ENCODE peak calls at places on chromosomes 3 and 15, in seven cellular contexts. One of them, this sample, is unnamed.

GRCh38 chr15:71547066-71547465 is 263.3 kb upstream of the NR2E3 start:
- DNase-seq in GM04503: no peak
- DNase-seq in iPS-NIHi11: no peak
- DNase-seq in progenitor cell of endocrine pancreas: no peak
- DNase-seq in activated CD4-positive, alpha-beta T cell treated with anti-CD3 and anti-CD28 coated beads, Interleukin-2, amount 10 ng/mL, durations not matched to agents 24 days and 14 days: no peak
- DNase-seq in GF-D8: no peak
- DNase-seq in dorsolateral prefrontal cortex: no peak
- DNase-seq in this sample: peak; percentile 40

GRCh38 chr3:63961891-63962290 is 49.7 kb upstream of the SCAANT1 start:
- DNase-seq in GM04503: no peak
- DNase-seq in iPS-NIHi11: no peak
- DNase-seq in progenitor cell of endocrine pancreas: no peak
- DNase-seq in activated CD4-positive, alpha-beta T cell treated with anti-CD3 and anti-CD28 coated beads, Interleukin-2, amount 10 ng/mL, durations not matched to agents 24 days and 14 days: peak; percentile 71
- DNase-seq in GF-D8: peak; percentile 54
- DNase-seq in dorsolateral prefrontal cortex: no peak
- DNase-seq in this sample: peak; percentile 46

GRCh38 chr15:92958105-92958504 is 58.0 kb downstream of the CHD2 start:
- DNase-seq in GM04503: no peak
- DNase-seq in iPS-NIHi11: no peak
- DNase-seq in progenitor cell of endocrine pancreas: no peak
- DNase-seq in activated CD4-positive, alpha-beta T cell treated with anti-CD3 and anti-CD28 coated beads, Interleukin-2, amount 10 ng/mL, durations not matched to agents 24 days and 14 days: peak; percentile 69
- DNase-seq in GF-D8: no peak
- DNase-seq in dorsolateral prefrontal cortex: no peak
- DNase-seq in this sample: no peak

GRCh38 chr15:81256916-81257315 is 60.2 kb downstream of the IL16 start:
- DNase-seq in GM04503: no peak
- DNase-seq in iPS-NIHi11: no peak
- DNase-seq in progenitor cell of endocrine pancreas: no peak
- DNase-seq in activated CD4-positive, alpha-beta T cell treated with anti-CD3 and anti-CD28 coated beads, Interleukin-2, amount 10 ng/mL, durations not matched to agents 24 days and 14 days: no peak
- DNase-seq in GF-D8: peak; percentile 3
- DNase-seq in dorsolateral prefrontal cortex: no peak
- DNase-seq in this sample: no peak

GRCh38 chr3:13665582-13666226 is 116.8 kb downstream of the FBLN2 start:
- DNase-seq in GM04503: no peak
- DNase-seq in iPS-NIHi11: no peak
- DNase-seq in progenitor cell of endocrine pancreas: no peak
- DNase-seq in activated CD4-positive, alpha-beta T cell treated with anti-CD3 and anti-CD28 coated beads, Interleukin-2, amount 10 ng/mL, durations not matched to agents 24 days and 14 days: no peak
- DNase-seq in GF-D8: no peak
- DNase-seq in dorsolateral prefrontal cortex: no peak
- DNase-seq in this sample: no peak

GRCh38 chr3:45772341-45773035 is 23.8 kb downstream of the SLC6A20 start:
- DNase-seq in GM04503: no peak
- DNase-seq in iPS-NIHi11: no peak
- DNase-seq in progenitor cell of endocrine pancreas: no peak
- DNase-seq in activated CD4-positive, alpha-beta T cell treated with anti-CD3 and anti-CD28 coated beads, Interleukin-2, amount 10 ng/mL, durations not matched to agents 24 days and 14 days: no peak
- DNase-seq in GF-D8: no peak
- DNase-seq in dorsolateral prefrontal cortex: no peak
- DNase-seq in this sample: no peak

GRCh38 chr3:45034612-45035252 is 8.6 kb downstream of the CLEC3B start:
- DNase-seq in GM04503: no peak
- DNase-seq in iPS-NIHi11: no peak
- DNase-seq in progenitor cell of endocrine pancreas: no peak
- DNase-seq in activated CD4-positive, alpha-beta T cell treated with anti-CD3 and anti-CD28 coated beads, Interleukin-2, amount 10 ng/mL, durations not matched to agents 24 days and 14 days: peak; percentile 77
- DNase-seq in GF-D8: peak; percentile 74
- DNase-seq in dorsolateral prefrontal cortex: peak; percentile 58
- DNase-seq in this sample: no peak

GRCh38 chr3:141767062-141767461 is 3.9 kb downstream of the GRK7 start:
- DNase-seq in GM04503: no peak
- DNase-seq in iPS-NIHi11: no peak
- DNase-seq in progenitor cell of endocrine pancreas: no peak
- DNase-seq in activated CD4-positive, alpha-beta T cell treated with anti-CD3 and anti-CD28 coated beads, Interleukin-2, amount 10 ng/mL, durations not matched to agents 24 days and 14 days: no peak
- DNase-seq in GF-D8: no peak
- DNase-seq in dorsolateral prefrontal cortex: no peak
- DNase-seq in this sample: no peak

GRCh38 chr3:19248143-19248542 is 99.8 kb downstream of the KCNH8 start:
- DNase-seq in GM04503: no peak
- DNase-seq in iPS-NIHi11: no peak
- DNase-seq in progenitor cell of endocrine pancreas: no peak
- DNase-seq in activated CD4-positive, alpha-beta T cell treated with anti-CD3 and anti-CD28 coated beads, Interleukin-2, amount 10 ng/mL, durations not matched to agents 24 days and 14 days: no peak
- DNase-seq in GF-D8: no peak
- DNase-seq in dorsolateral prefrontal cortex: no peak
- DNase-seq in this sample: no peak

GRCh38 chr3:45779746-45780735 is 16.3 kb downstream of the SLC6A20 start:
- DNase-seq in GM04503: no peak
- DNase-seq in iPS-NIHi11: no peak
- DNase-seq in progenitor cell of endocrine pancreas: no peak
- DNase-seq in activated CD4-positive, alpha-beta T cell treated with anti-CD3 and anti-CD28 coated beads, Interleukin-2, amount 10 ng/mL, durations not matched to agents 24 days and 14 days: no peak
- DNase-seq in GF-D8: no peak
- DNase-seq in dorsolateral prefrontal cortex: no peak
- DNase-seq in this sample: no peak

GRCh38 chr3:101623656-101624055 is 49.7 kb downstream of the PCNP start:
- DNase-seq in GM04503: no peak
- DNase-seq in iPS-NIHi11: no peak
- DNase-seq in progenitor cell of endocrine pancreas: no peak
- DNase-seq in activated CD4-positive, alpha-beta T cell treated with anti-CD3 and anti-CD28 coated beads, Interleukin-2, amount 10 ng/mL, durations not matched to agents 24 days and 14 days: no peak
- DNase-seq in GF-D8: no peak
- DNase-seq in dorsolateral prefrontal cortex: no peak
- DNase-seq in this sample: no peak

GRCh38 chr3:69406156-69406555 is 20.3 kb upstream of the FRMD4B start:
- DNase-seq in GM04503: no peak
- DNase-seq in iPS-NIHi11: no peak
- DNase-seq in progenitor cell of endocrine pancreas: no peak
- DNase-seq in activated CD4-positive, alpha-beta T cell treated with anti-CD3 and anti-CD28 coated beads, Interleukin-2, amount 10 ng/mL, durations not matched to agents 24 days and 14 days: no peak
- DNase-seq in GF-D8: no peak
- DNase-seq in dorsolateral prefrontal cortex: no peak
- DNase-seq in this sample: no peak

GRCh38 chr15:24985224-24985623 is 30.4 kb downstream of the SNRPN start:
- DNase-seq in GM04503: no peak
- DNase-seq in iPS-NIHi11: no peak
- DNase-seq in progenitor cell of endocrine pancreas: no peak
- DNase-seq in activated CD4-positive, alpha-beta T cell treated with anti-CD3 and anti-CD28 coated beads, Interleukin-2, amount 10 ng/mL, durations not matched to agents 24 days and 14 days: no peak
- DNase-seq in GF-D8: no peak
- DNase-seq in dorsolateral prefrontal cortex: no peak
- DNase-seq in this sample: no peak

GRCh38 chr15:23690450-23690852 is 3.3 kb upstream of the NDN start:
- DNase-seq in GM04503: no peak
- DNase-seq in iPS-NIHi11: peak; percentile 61
- DNase-seq in progenitor cell of endocrine pancreas: peak; percentile 36
- DNase-seq in activated CD4-positive, alpha-beta T cell treated with anti-CD3 and anti-CD28 coated beads, Interleukin-2, amount 10 ng/mL, durations not matched to agents 24 days and 14 days: no peak
- DNase-seq in GF-D8: no peak
- DNase-seq in dorsolateral prefrontal cortex: peak; percentile 63
- DNase-seq in this sample: no peak

GRCh38 chr3:21356402-21356801 is 394.6 kb downstream of the ZNF385D start:
- DNase-seq in GM04503: peak; percentile 30
- DNase-seq in iPS-NIHi11: no peak
- DNase-seq in progenitor cell of endocrine pancreas: no peak
- DNase-seq in activated CD4-positive, alpha-beta T cell treated with anti-CD3 and anti-CD28 coated beads, Interleukin-2, amount 10 ng/mL, durations not matched to agents 24 days and 14 days: no peak
- DNase-seq in GF-D8: no peak
- DNase-seq in dorsolateral prefrontal cortex: no peak
- DNase-seq in this sample: no peak

GRCh38 chr3:187743195-187744141 is 1.8 kb downstream of the BCL6 start:
- DNase-seq in GM04503: no peak
- DNase-seq in iPS-NIHi11: no peak
- DNase-seq in progenitor cell of endocrine pancreas: peak; percentile 35
- DNase-seq in activated CD4-positive, alpha-beta T cell treated with anti-CD3 and anti-CD28 coated beads, Interleukin-2, amount 10 ng/mL, durations not matched to agents 24 days and 14 days: peak; percentile 88
- DNase-seq in GF-D8: no peak
- DNase-seq in dorsolateral prefrontal cortex: no peak
- DNase-seq in this sample: no peak

GRCh38 chr15:99917237-99917636 is 184.0 kb upstream of the LYSMD4 start:
- DNase-seq in GM04503: no peak
- DNase-seq in iPS-NIHi11: no peak
- DNase-seq in progenitor cell of endocrine pancreas: no peak
- DNase-seq in activated CD4-positive, alpha-beta T cell treated with anti-CD3 and anti-CD28 coated beads, Interleukin-2, amount 10 ng/mL, durations not matched to agents 24 days and 14 days: peak; percentile 51
- DNase-seq in GF-D8: no peak
- DNase-seq in dorsolateral prefrontal cortex: no peak
- DNase-seq in this sample: no peak

GRCh38 chr3:151859905-151860304 is 13.5 kb upstream of the SUCNR1 start:
- DNase-seq in GM04503: no peak
- DNase-seq in iPS-NIHi11: no peak
- DNase-seq in progenitor cell of endocrine pancreas: no peak
- DNase-seq in activated CD4-positive, alpha-beta T cell treated with anti-CD3 and anti-CD28 coated beads, Interleukin-2, amount 10 ng/mL, durations not matched to agents 24 days and 14 days: no peak
- DNase-seq in GF-D8: no peak
- DNase-seq in dorsolateral prefrontal cortex: no peak
- DNase-seq in this sample: no peak

GRCh38 chr3:195692781-195693427 is 27.9 kb upstream of the MUC20 start:
- DNase-seq in GM04503: no peak
- DNase-seq in iPS-NIHi11: no peak
- DNase-seq in progenitor cell of endocrine pancreas: no peak
- DNase-seq in activated CD4-positive, alpha-beta T cell treated with anti-CD3 and anti-CD28 coated beads, Interleukin-2, amount 10 ng/mL, durations not matched to agents 24 days and 14 days: no peak
- DNase-seq in GF-D8: no peak
- DNase-seq in dorsolateral prefrontal cortex: no peak
- DNase-seq in this sample: no peak

GRCh38 chr3:125401402-125401801 is 26.3 kb upstream of the ZNF148 start:
- DNase-seq in GM04503: peak; percentile 33
- DNase-seq in iPS-NIHi11: no peak
- DNase-seq in progenitor cell of endocrine pancreas: no peak
- DNase-seq in activated CD4-positive, alpha-beta T cell treated with anti-CD3 and anti-CD28 coated beads, Interleukin-2, amount 10 ng/mL, durations not matched to agents 24 days and 14 days: no peak
- DNase-seq in GF-D8: no peak
- DNase-seq in dorsolateral prefrontal cortex: no peak
- DNase-seq in this sample: no peak

GRCh38 chr3:176759815-176760506 is 437.3 kb downstream of the TBL1XR1 start:
- DNase-seq in GM04503: no peak
- DNase-seq in iPS-NIHi11: no peak
- DNase-seq in progenitor cell of endocrine pancreas: no peak
- DNase-seq in activated CD4-positive, alpha-beta T cell treated with anti-CD3 and anti-CD28 coated beads, Interleukin-2, amount 10 ng/mL, durations not matched to agents 24 days and 14 days: no peak
- DNase-seq in GF-D8: no peak
- DNase-seq in dorsolateral prefrontal cortex: no peak
- DNase-seq in this sample: no peak

GRCh38 chr3:22263042-22263441 is 512.0 kb upstream of the ZNF385D start:
- DNase-seq in GM04503: peak; percentile 47
- DNase-seq in iPS-NIHi11: no peak
- DNase-seq in progenitor cell of endocrine pancreas: no peak
- DNase-seq in activated CD4-positive, alpha-beta T cell treated with anti-CD3 and anti-CD28 coated beads, Interleukin-2, amount 10 ng/mL, durations not matched to agents 24 days and 14 days: no peak
- DNase-seq in GF-D8: no peak
- DNase-seq in dorsolateral prefrontal cortex: no peak
- DNase-seq in this sample: no peak

GRCh38 chr3:62708642-62709041 is 166.6 kb downstream of the CADPS start:
- DNase-seq in GM04503: no peak
- DNase-seq in iPS-NIHi11: peak; percentile 19
- DNase-seq in progenitor cell of endocrine pancreas: no peak
- DNase-seq in activated CD4-positive, alpha-beta T cell treated with anti-CD3 and anti-CD28 coated beads, Interleukin-2, amount 10 ng/mL, durations not matched to agents 24 days and 14 days: no peak
- DNase-seq in GF-D8: no peak
- DNase-seq in dorsolateral prefrontal cortex: no peak
- DNase-seq in this sample: no peak

GRCh38 chr15:71440479-71441071 is 325.3 kb downstream of the THSD4 start:
- DNase-seq in GM04503: no peak
- DNase-seq in iPS-NIHi11: peak; percentile 31
- DNase-seq in progenitor cell of endocrine pancreas: no peak
- DNase-seq in activated CD4-positive, alpha-beta T cell treated with anti-CD3 and anti-CD28 coated beads, Interleukin-2, amount 10 ng/mL, durations not matched to agents 24 days and 14 days: peak; percentile 55
- DNase-seq in GF-D8: no peak
- DNase-seq in dorsolateral prefrontal cortex: no peak
- DNase-seq in this sample: peak; percentile 37

GRCh38 chr3:15099364-15100098 is 583 bp upstream of the RBSN start:
- DNase-seq in GM04503: no peak
- DNase-seq in iPS-NIHi11: no peak
- DNase-seq in progenitor cell of endocrine pancreas: no peak
- DNase-seq in activated CD4-positive, alpha-beta T cell treated with anti-CD3 and anti-CD28 coated beads, Interleukin-2, amount 10 ng/mL, durations not matched to agents 24 days and 14 days: no peak
- DNase-seq in GF-D8: no peak
- DNase-seq in dorsolateral prefrontal cortex: no peak
- DNase-seq in this sample: no peak

GRCh38 chr15:39404767-39405173 is 176.1 kb upstream of the THBS1 start:
- DNase-seq in GM04503: peak; percentile 99
- DNase-seq in iPS-NIHi11: no peak
- DNase-seq in progenitor cell of endocrine pancreas: no peak
- DNase-seq in activated CD4-positive, alpha-beta T cell treated with anti-CD3 and anti-CD28 coated beads, Interleukin-2, amount 10 ng/mL, durations not matched to agents 24 days and 14 days: no peak
- DNase-seq in GF-D8: no peak
- DNase-seq in dorsolateral prefrontal cortex: no peak
- DNase-seq in this sample: no peak

GRCh38 chr3:45188714-45189659 is 37.1 kb downstream of the TMEM158 start:
- DNase-seq in GM04503: no peak
- DNase-seq in iPS-NIHi11: no peak
- DNase-seq in progenitor cell of endocrine pancreas: no peak
- DNase-seq in activated CD4-positive, alpha-beta T cell treated with anti-CD3 and anti-CD28 coated beads, Interleukin-2, amount 10 ng/mL, durations not matched to agents 24 days and 14 days: no peak
- DNase-seq in GF-D8: no peak
- DNase-seq in dorsolateral prefrontal cortex: no peak
- DNase-seq in this sample: no peak

GRCh38 chr3:24220859-24221657 is 273.6 kb downstream of the THRB start:
- DNase-seq in GM04503: peak; percentile 95
- DNase-seq in iPS-NIHi11: peak; percentile 16
- DNase-seq in progenitor cell of endocrine pancreas: no peak
- DNase-seq in activated CD4-positive, alpha-beta T cell treated with anti-CD3 and anti-CD28 coated beads, Interleukin-2, amount 10 ng/mL, durations not matched to agents 24 days and 14 days: no peak
- DNase-seq in GF-D8: no peak
- DNase-seq in dorsolateral prefrontal cortex: peak; percentile 54
- DNase-seq in this sample: no peak

GRCh38 chr3:171328419-171329082 is 131.7 kb downstream of the TNIK start:
- DNase-seq in GM04503: no peak
- DNase-seq in iPS-NIHi11: peak; percentile 24
- DNase-seq in progenitor cell of endocrine pancreas: no peak
- DNase-seq in activated CD4-positive, alpha-beta T cell treated with anti-CD3 and anti-CD28 coated beads, Interleukin-2, amount 10 ng/mL, durations not matched to agents 24 days and 14 days: peak; percentile 80
- DNase-seq in GF-D8: no peak
- DNase-seq in dorsolateral prefrontal cortex: no peak
- DNase-seq in this sample: peak; percentile 42

This sample was measured in HEK293T.